ENCODE peak calls at places on chromosomes 1 and 21, in seven cellular contexts. Z, Q, B, P, D, Y and I are unnamed samples.

GRCh38 chr1:234758851-234759250 is 148.9 kb upstream of the IRF2BP2 start:
- DNase-seq in Z (no peak), B (peak; percentile 85), D (no peak), Y (no peak), Q (no peak), P (no peak), I (no peak)

GRCh38 chr1:55215194-55216021 is at the start of gene USP24:
- DNase-seq in B (peak; percentile 82), Y (peak; percentile 94), P (peak; percentile 87), D (peak; percentile 94), Q (peak; percentile 39), Z (peak; percentile 72), I (peak; percentile 8)

GRCh38 chr1:19616489-19616888 is 27.6 kb upstream of the NBL1 start:
- DNase-seq in P (peak; percentile 20), B (no peak), Q (no peak), Z (no peak), Y (no peak), D (no peak), I (no peak)

GRCh38 chr1:65292861-65293593 is 16.3 kb upstream of the DNAJC6 start:
- DNase-seq in Q (no peak), D (no peak), Y (no peak), Z (no peak), P (no peak), B (no peak), I (no peak)

GRCh38 chr1:25011966-25012625 is 82.0 kb upstream of the RUNX3 start:
- DNase-seq in P (no peak), Q (no peak), B (peak; percentile 48), D (no peak), Z (no peak), Y (peak; percentile 14), I (no peak)

GRCh38 chr1:53577141-53578100 is 118.2 kb downstream of the DMRTB1 start:
- DNase-seq in D (no peak), Q (no peak), Z (no peak), B (no peak), P (no peak), Y (no peak), I (no peak)

GRCh38 chr1:156942176-156942575 is 21.7 kb downstream of the LRRC71 start:
- DNase-seq in P (no peak), Q (no peak), Z (no peak), B (no peak), D (no peak), Y (no peak), I (no peak)

GRCh38 chr1:25617626-25618432 is 1.2 kb downstream of the MAN1C1 start:
- DNase-seq in B (no peak), P (no peak), Y (peak; percentile 72), Z (peak; percentile 37), Q (no peak), D (peak; percentile 81), I (no peak)

GRCh38 chr1:77831566-77831965 is 52.1 kb downstream of the MIGA1 start:
- DNase-seq in Y (no peak), D (no peak), P (no peak), Q (no peak), Z (no peak), B (no peak), I (no peak)

GRCh38 chr21:46559291-46559983 is 45.4 kb downstream of the S100B start:
- DNase-seq in Q (no peak), D (no peak), B (peak; percentile 84), Z (peak; percentile 23), P (no peak), Y (no peak), I (no peak)

GRCh38 chr1:22044690-22045420 is 7.7 kb upstream of the CDC42 start:
- DNase-seq in D (no peak), Z (no peak), Q (no peak), P (peak; percentile 34), Y (no peak), B (no peak), I (no peak)

GRCh38 chr1:207028884-207029283 is 3.7 kb downstream of the C1orf116 start:
- DNase-seq in P (peak; percentile 58), D (no peak), Y (no peak), Z (no peak), Q (no peak), B (no peak), I (no peak)

GRCh38 chr1:101293461-101294045 is 56.7 kb downstream of the S1PR1 start:
- DNase-seq in D (no peak), Q (no peak), B (peak; percentile 67), Z (no peak), P (no peak), Y (no peak), I (no peak)

GRCh38 chr1:161079436-161080110 is 9.8 kb downstream of the NECTIN4 start:
- DNase-seq in Z (no peak), P (no peak), Q (no peak), B (no peak), D (no peak), Y (no peak), I (no peak)

GRCh38 chr1:234907585-234908457 is 220.8 kb downstream of the TOMM20 start:
- DNase-seq in B (no peak), Y (no peak), Q (no peak), P (no peak), Z (no peak), D (peak; percentile 21), I (no peak)

GRCh38 chr21:37435120-37435519 is 68.5 kb downstream of the DYRK1A start:
- DNase-seq in Y (peak; percentile 76), P (peak; percentile 49), Q (peak; percentile 12), Z (peak; percentile 75), D (no peak), B (peak; percentile 70), I (peak; percentile 6)

GRCh38 chr1:224525411-224526040 is 90.6 kb upstream of the CNIH3 start:
- DNase-seq in Y (no peak), B (no peak), Z (no peak), Q (no peak), P (no peak), D (no peak), I (no peak)

GRCh38 chr1:184270556-184270955 is 116.3 kb upstream of the C1orf21 start:
- DNase-seq in P (no peak), Q (no peak), B (no peak), Z (no peak), Y (no peak), D (no peak), I (no peak)

GRCh38 chr1:162299018-162299417 is 77.6 kb downstream of the SPATA46 start:
- DNase-seq in P (no peak), Y (no peak), B (no peak), Q (no peak), D (no peak), Z (no peak), I (no peak)

GRCh38 chr1:157994081-157994581 is 686 bp downstream of the KIRREL1 start:
- DNase-seq in P (no peak), Q (no peak), B (no peak), Y (peak; percentile 73), Z (no peak), D (peak; percentile 76), I (no peak)

GRCh38 chr1:112517646-112518045 is 8.9 kb downstream of the WNT2B start:
- DNase-seq in Z (no peak), P (no peak), B (no peak), Y (no peak), D (no peak), Q (no peak), I (no peak)
- H3K27ac ChIP-seq in Z (no peak overlapping the region), P (no peak overlapping the region), B (no peak overlapping the region), Y (peak overlapping the region; percentile 25), D (no peak overlapping the region), Q (no peak overlapping the region), I (no peak overlapping the region)

DNA sequence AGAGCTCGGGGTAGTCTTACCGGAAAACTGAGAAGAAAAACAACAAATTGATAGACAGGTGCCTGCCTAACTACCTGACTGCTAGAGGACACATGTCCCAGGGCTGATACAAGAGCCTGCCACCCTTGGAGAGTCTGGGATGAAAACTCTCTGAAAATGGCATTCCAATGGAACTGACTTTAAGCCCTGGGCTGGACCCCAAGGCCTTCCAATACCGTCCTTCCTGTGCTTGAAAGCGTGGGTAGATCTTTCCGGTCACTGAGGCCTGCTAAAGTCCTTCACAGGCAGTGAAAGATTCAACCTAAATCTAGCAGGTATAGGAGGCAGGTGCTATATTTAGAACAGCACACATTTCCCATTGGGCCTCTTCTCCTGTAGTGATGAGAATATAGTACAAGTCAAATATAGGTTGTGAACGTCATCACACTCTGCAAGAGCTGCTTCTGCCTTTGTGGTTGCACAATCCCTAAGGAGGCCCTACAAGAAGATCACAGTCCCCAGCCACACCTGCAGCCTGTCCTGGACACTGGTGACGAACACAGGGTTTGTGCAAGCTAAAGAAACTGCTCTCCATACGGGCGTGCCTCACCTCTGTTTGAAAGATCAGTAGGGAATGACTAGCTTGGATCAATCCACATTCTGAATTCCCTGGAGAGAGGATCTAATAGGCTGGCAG is 836 bp upstream of the CHML start:
- DNase-seq in B (no peak), D (no peak), P (no peak), Z (no peak), Q (no peak), Y (peak; percentile 11), I (no peak)
- H3K27ac ChIP-seq in B (no peak overlapping the region), D (peak overlapping the region; percentile 25), P (peak overlapping the region; percentile 84), Z (peak overlapping the region; percentile 73), Q (peak overlapping the region; percentile 13), Y (no peak overlapping the region), I (peak overlapping the region; percentile 66)

GRCh38 chr1:8370046-8370881 is 52.4 kb downstream of the SLC45A1 start:
- DNase-seq in P (no peak), Z (no peak), D (no peak), Y (no peak), B (no peak), Q (no peak), I (no peak)

GRCh38 chr1:8364528-8365442 is 46.9 kb downstream of the SLC45A1 start:
- DNase-seq in Z (peak; percentile 60), D (no peak), Y (peak; percentile 86), B (no peak), Q (no peak), P (no peak), I (no peak)

GRCh38 chr1:8368956-8369639 is 51.2 kb downstream of the SLC45A1 start:
- DNase-seq in Q (no peak), B (no peak), Z (no peak), D (no peak), P (no peak), Y (no peak), I (no peak)

GRCh38 chr1:8365661-8366362 is 47.9 kb downstream of the SLC45A1 start:
- DNase-seq in B (no peak), P (no peak), Y (peak; percentile 50), Q (no peak), D (no peak), Z (no peak), I (no peak)

DNA sequence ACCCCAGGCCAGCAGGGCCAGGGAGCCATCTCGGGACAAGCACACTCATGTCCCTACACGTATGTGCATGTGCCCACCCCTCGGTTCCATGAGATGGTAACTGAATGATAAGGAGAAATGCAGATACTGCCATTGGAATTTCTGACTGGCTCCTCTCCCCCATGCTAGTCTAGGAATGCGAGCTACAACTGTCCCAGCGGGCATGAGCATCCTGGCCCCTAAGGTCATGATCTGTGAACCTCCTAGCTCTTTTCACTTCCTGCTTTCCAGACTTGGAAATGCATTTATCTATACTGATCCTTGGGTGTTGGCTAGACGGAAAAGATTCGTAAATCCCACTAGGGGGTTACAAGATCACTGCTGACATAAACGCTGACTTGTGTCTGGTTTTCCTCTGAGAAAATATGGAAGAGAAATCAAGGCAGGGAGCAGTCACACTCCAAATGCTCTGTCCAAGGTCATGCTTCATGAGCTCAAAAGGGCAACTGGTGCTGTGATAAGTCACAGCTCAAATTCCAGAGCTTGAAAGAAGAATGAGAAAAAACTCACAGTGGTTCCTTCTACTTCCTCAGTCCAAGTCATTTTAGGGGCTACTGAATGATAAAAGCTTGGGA is 49.8 kb downstream of the SLC45A1 start:
- DNase-seq in Y (peak; percentile 18), P (no peak), B (no peak), D (no peak), Z (no peak), Q (no peak), I (no peak)
- H3K27ac ChIP-seq in Y (peak overlapping the region; percentile 81), P (no peak overlapping the region), B (no peak overlapping the region), D (peak overlapping the region; percentile 35), Z (peak overlapping the region; percentile 46), Q (no peak overlapping the region), I (no peak overlapping the region)

GRCh38 chr1:92707709-92708108 is 77.2 kb downstream of the EVI5 start:
- DNase-seq in Y (no peak), D (no peak), Q (no peak), Z (no peak), P (no peak), B (no peak), I (no peak)
- H3K27ac ChIP-seq in Y (no peak overlapping the region), D (no peak overlapping the region), Q (no peak overlapping the region), Z (no peak overlapping the region), P (no peak overlapping the region), B (no peak overlapping the region), I (no peak overlapping the region)